ENCODE peak calls at places on chromosomes 4 and X, in four cellular contexts. L is body of pancreas, O is uterus, S is heart left ventricle. W is an unnamed sample.

GRCh38 chr4:162836773-162837172 is 329.9 kb downstream of the NAF1 start:
- DNase-seq in L (no peak), O (no peak), S (no peak), W (no peak)

GRCh38 chr4:3879681-3880594 is 113.8 kb downstream of the ADRA2C start:
- DNase-seq in L (no peak), O (no peak), S (peak; percentile 62), W (peak; percentile 83)

GRCh38 chr4:185358514-185359433 is 37.0 kb downstream of the LRP2BP start:
- DNase-seq in L (no peak), O (no peak), S (no peak), W (no peak)

GRCh38 chr4:164012396-164013027 is 518.0 kb downstream of the TMA16 start:
- DNase-seq in L (no peak), O (no peak), S (no peak), W (no peak)

GRCh38 chrX:57977992-57978391 is 67.7 kb upstream of the ZXDA start:
- DNase-seq in L (no peak), O (no peak), S (no peak), W (no peak)

GRCh38 chr4:76579596-76580375 is 144.8 kb downstream of the SHROOM3 start:
- DNase-seq in L (no peak), O (no peak), S (no peak), W (no peak)

GRCh38 chr4:23811045-23811620 is 78.7 kb downstream of the PPARGC1A start:
- DNase-seq in L (no peak), O (no peak), S (no peak), W (no peak)

GRCh38 chr4:122921971-122922876 is at the start of gene NUDT6:
- DNase-seq in L (peak; percentile 50), O (peak; percentile 56), S (peak; percentile 78), W (peak; percentile 89)

GRCh38 chrX:24900234-24900633 is 115.5 kb downstream of the ARX start:
- DNase-seq in L (no peak), O (no peak), S (no peak), W (no peak)

GRCh38 chrX:24899391-24899790 is 116.4 kb downstream of the ARX start:
- DNase-seq in L (no peak), O (no peak), S (no peak), W (no peak)

DNA sequence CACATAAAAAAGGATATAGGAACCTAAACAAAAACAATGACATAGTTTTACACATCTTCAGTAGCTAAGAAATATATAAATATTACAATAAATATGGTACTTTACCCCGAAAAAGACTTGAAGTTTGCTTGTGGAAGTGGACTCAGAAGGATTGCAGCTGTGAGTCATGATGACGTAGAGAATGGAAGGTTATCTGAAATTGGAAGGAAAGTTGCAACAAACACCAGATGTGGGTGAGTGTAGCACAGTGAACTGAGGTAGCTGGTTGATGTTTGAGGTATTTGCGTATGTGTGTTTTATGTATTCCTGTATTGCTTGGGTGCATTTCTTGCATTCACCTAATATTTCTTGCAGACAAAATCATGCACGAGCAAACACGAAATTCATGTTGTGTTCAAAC is 113.0 kb downstream of the ARX start:
- DNase-seq in L (no peak), O (no peak), S (no peak), W (no peak)
- TF ChIP-seq CTCF in L (no peak), O (no peak), S (no peak), W (no peak)

GRCh38 chr4:121696140-121696640 is 590 bp downstream of the ANXA5 start:
- DNase-seq in L (peak; percentile 70), O (peak; percentile 82), S (peak; percentile 91), W (peak; percentile 91)
- TF ChIP-seq POLR2A in L (no peak), O (peak; percentile 24), S (no peak), W (peak; percentile 15)

DNA sequence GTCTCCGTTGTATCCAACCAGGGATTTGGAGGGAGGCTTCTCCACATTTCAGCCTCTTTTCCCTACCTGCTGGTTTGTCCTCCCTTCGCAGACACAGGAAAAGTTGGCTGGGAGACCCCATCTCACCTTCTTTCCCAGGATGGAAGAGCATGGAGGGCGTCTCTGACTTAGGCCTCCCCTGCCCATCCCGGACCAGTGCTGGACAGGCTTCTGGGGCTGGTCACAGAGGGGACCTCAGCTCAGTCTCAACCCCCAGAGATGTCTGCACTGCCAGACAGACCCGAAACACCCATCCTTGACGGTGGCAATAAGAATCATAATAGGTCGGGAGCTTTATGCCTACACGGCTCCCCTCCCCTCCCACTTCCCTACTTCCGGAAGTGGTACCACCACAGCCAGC is 1.6 kb downstream of the WFS1 start:
- DNase-seq in L (no peak), O (no peak), S (peak; percentile 18), W (peak; percentile 70)
- H3K4me1 ChIP-seq in L (peaks cover 43% of the 10 kb centered on the region), O (peaks cover 19% of the 10 kb centered on the region), S (peaks cover 45% of the 10 kb centered on the region), W (peaks cover 71% of the 10 kb centered on the region)

DNA sequence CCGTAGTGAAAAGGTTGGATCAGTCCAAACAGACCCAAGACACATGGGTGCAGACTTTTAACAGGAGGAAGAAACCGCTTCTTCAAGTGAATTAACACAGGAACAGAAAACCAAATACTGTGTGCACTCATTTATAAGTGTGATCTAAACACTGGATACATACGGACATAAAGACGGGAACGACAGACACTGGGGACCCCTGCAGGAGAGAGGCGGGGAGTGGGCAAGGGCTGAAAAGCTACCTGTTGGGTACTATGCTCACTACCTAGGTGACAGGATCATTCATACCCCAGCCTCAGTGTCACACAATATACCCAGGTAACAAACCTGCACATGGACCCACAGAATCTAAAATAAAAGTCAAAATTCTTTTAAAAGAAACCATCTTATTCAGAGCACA is 326.0 kb upstream of the NOCT start:
- DNase-seq in L (no peak), O (no peak), S (no peak), W (no peak)
- TF ChIP-seq CTCF in L (no peak), O (no peak), S (no peak), W (no peak)

W was measured in spleen.